ENCODE peak calls at places on chromosome 10, in five cellular contexts. I, T, S, G and Z are unnamed samples.

GRCh38 chr10:71827828-71828227 is 23.2 kb downstream of the PSAP start:
- DNase-seq in T (no peak), S (no peak), G (no peak), I (no peak), Z (no peak)

GRCh38 chr10:108775911-108776475 is 1147.3 kb downstream of the XPNPEP1 start:
- DNase-seq in G (no peak), S (no peak), T (no peak), I (no peak), Z (no peak)

GRCh38 chr10:35959103-35959740 is 317.1 kb upstream of the FZD8 start:
- DNase-seq in G (no peak), I (no peak), T (no peak), S (no peak), Z (no peak)

GRCh38 chr10:63267414-63268138 is 134.4 kb downstream of the NRBF2 start:
- DNase-seq in T (no peak), G (peak; percentile 42), I (no peak), S (no peak), Z (no peak)

GRCh38 chr10:47351899-47352815 is 4.0 kb downstream of the RBP3 start:
- DNase-seq in T (no peak), G (no peak), S (no peak), I (no peak), Z (peak; percentile 37)

GRCh38 chr10:102726274-102726673 is 11.8 kb downstream of the SFXN2 start:
- DNase-seq in I (no peak), S (no peak), T (no peak), G (no peak), Z (no peak)

GRCh38 chr10:95096143-95096542 is 26.8 kb upstream of the CYP2C8 start:
- DNase-seq in I (no peak), T (no peak), S (no peak), G (no peak), Z (no peak)

GRCh38 chr10:79409038-79410035 is 36.1 kb downstream of the ZCCHC24 start:
- DNase-seq in I (no peak), T (no peak), G (peak; percentile 95), S (no peak), Z (peak; percentile 27)

GRCh38 chr10:121644501-121644900 is 46.3 kb upstream of the FGFR2 start:
- DNase-seq in S (no peak), G (no peak), I (no peak), T (no peak), Z (no peak)

GRCh38 chr10:59971915-59972314 is 65.6 kb upstream of the CCDC6 start:
- DNase-seq in T (no peak), G (no peak), I (no peak), S (no peak), Z (no peak)

GRCh38 chr10:60281331-60281730 is 108.3 kb downstream of the ANK3 start:
- DNase-seq in G (no peak), I (no peak), S (no peak), T (no peak), Z (no peak)

GRCh38 chr10:30873408-30873807 is 158.3 kb downstream of the ZNF438 start:
- DNase-seq in S (no peak), G (no peak), T (no peak), I (no peak), Z (no peak)

GRCh38 chr10:43585981-43586738 is 11.7 kb upstream of the ZNF239 start:
- DNase-seq in T (no peak), I (no peak), S (no peak), G (no peak), Z (no peak)

GRCh38 chr10:132961864-132962622 is 19.7 kb upstream of the CFAP46 start:
- DNase-seq in T (peak; percentile 45), I (peak; percentile 49), G (peak; percentile 8), S (peak; percentile 52), Z (peak; percentile 71)

GRCh38 chr10:48523212-48523819 is 81.6 kb downstream of the ARHGAP22 start:
- DNase-seq in T (no peak), I (no peak), S (no peak), G (no peak), Z (no peak)

GRCh38 chr10:91627344-91628102 is 5.3 kb downstream of the PPP1R3C start:
- DNase-seq in I (no peak), T (no peak), S (no peak), G (no peak), Z (no peak)

GRCh38 chr10:22704348-22705341 is 9.7 kb downstream of the PIP4K2A start:
- DNase-seq in S (no peak), I (no peak), T (no peak), G (no peak), Z (no peak)

GRCh38 chr10:89213191-89213808 is 6.2 kb upstream of the CH25H start:
- DNase-seq in T (no peak), S (no peak), G (peak; percentile 68), I (no peak), Z (no peak)